ENCODE peak calls at places on chromosomes 11 and 22, in seven cellular contexts. One of them, this sample, is unnamed.

GRCh38 chr11:68454767-68455166 is 5.8 kb upstream of the PPP6R3 start:
- DNase-seq in SK-N-SH: no peak
- DNase-seq in HepG2: no peak
- DNase-seq in GM12878: no peak
- DNase-seq in GM12891: no peak
- DNase-seq in H1: no peak
- DNase-seq in K562: no peak
- DNase-seq in this sample: no peak

GRCh38 chr11:48141475-48142100 is 75.0 kb upstream of the OR4B1 start:
- DNase-seq in HepG2: no peak
- DNase-seq in K562: no peak
- DNase-seq in SK-N-SH: no peak
- DNase-seq in GM12891: no peak
- DNase-seq in GM12878: no peak
- DNase-seq in H1: no peak
- DNase-seq in this sample: no peak

GRCh38 chr11:47355283-47356128 is 3.0 kb upstream of the MYBPC3 start:
- DNase-seq in SK-N-SH: peak; percentile 93
- DNase-seq in H1: peak; percentile 95
- DNase-seq in HepG2: peak; percentile 86
- DNase-seq in K562: peak; percentile 83
- DNase-seq in GM12878: no peak
- DNase-seq in GM12891: no peak
- DNase-seq in this sample: no peak

GRCh38 chr22:50059185-50059880 is 1.2 kb upstream of the TTLL8 start:
- DNase-seq in SK-N-SH: peak; percentile 86
- DNase-seq in HepG2: peak; percentile 24
- DNase-seq in GM12891: no peak
- DNase-seq in H1: peak; percentile 27
- DNase-seq in GM12878: no peak
- DNase-seq in K562: peak; percentile 63
- DNase-seq in this sample: no peak

GRCh38 chr11:73318501-73319011 is 10.5 kb downstream of the ARHGEF17 start:
- DNase-seq in H1: no peak
- DNase-seq in GM12878: no peak
- DNase-seq in HepG2: no peak
- DNase-seq in K562: no peak
- DNase-seq in GM12891: no peak
- DNase-seq in SK-N-SH: no peak
- DNase-seq in this sample: no peak

GRCh38 chr22:22802346-22802970 is 85.2 kb upstream of the IGLL5 start:
- DNase-seq in K562: peak; percentile 94
- DNase-seq in H1: no peak
- DNase-seq in HepG2: no peak
- DNase-seq in SK-N-SH: no peak
- DNase-seq in GM12891: no peak
- DNase-seq in GM12878: no peak
- DNase-seq in this sample: no peak

GRCh38 chr22:38177926-38178604 is 3.6 kb downstream of the PLA2G6 start:
- DNase-seq in SK-N-SH: no peak
- DNase-seq in HepG2: peak; percentile 94
- DNase-seq in H1: no peak
- DNase-seq in K562: peak; percentile 22
- DNase-seq in GM12891: no peak
- DNase-seq in GM12878: no peak
- DNase-seq in this sample: no peak

GRCh38 chr11:127345819-127346459 is 345.4 kb upstream of the KIRREL3 start:
- DNase-seq in H1: no peak
- DNase-seq in GM12878: no peak
- DNase-seq in SK-N-SH: peak; percentile 66
- DNase-seq in HepG2: peak; percentile 13
- DNase-seq in GM12891: peak; percentile 13
- DNase-seq in K562: peak; percentile 8
- DNase-seq in this sample: peak; percentile 8

GRCh38 chr22:38267086-38267485 is 5.7 kb downstream of the TMEM184B start:
- DNase-seq in GM12878: no peak
- DNase-seq in H1: no peak
- DNase-seq in GM12891: no peak
- DNase-seq in K562: peak; percentile 24
- DNase-seq in HepG2: no peak
- DNase-seq in SK-N-SH: no peak
- DNase-seq in this sample: no peak

GRCh38 chr11:134293119-134294113 is 17.2 kb downstream of the GLB1L3 start:
- DNase-seq in H1: no peak
- DNase-seq in GM12878: no peak
- DNase-seq in K562: no peak
- DNase-seq in SK-N-SH: no peak
- DNase-seq in HepG2: no peak
- DNase-seq in GM12891: no peak
- DNase-seq in this sample: no peak

GRCh38 chr22:39818050-39818449 is 75.5 kb downstream of the ENTHD1 start:
- DNase-seq in GM12891: no peak
- DNase-seq in HepG2: no peak
- DNase-seq in GM12878: no peak
- DNase-seq in H1: no peak
- DNase-seq in K562: peak; percentile 17
- DNase-seq in SK-N-SH: no peak
- DNase-seq in this sample: no peak

GRCh38 chr11:132683602-132684001 is 848.7 kb downstream of the OPCML start:
- DNase-seq in GM12878: no peak
- DNase-seq in SK-N-SH: no peak
- DNase-seq in HepG2: peak; percentile 2
- DNase-seq in H1: no peak
- DNase-seq in GM12891: no peak
- DNase-seq in K562: no peak
- DNase-seq in this sample: no peak

GRCh38 chr11:121762820-121763219 is 310.1 kb upstream of the SORL1-AS1 start:
- DNase-seq in H1: no peak
- DNase-seq in GM12878: no peak
- DNase-seq in GM12891: no peak
- DNase-seq in SK-N-SH: peak; percentile 54
- DNase-seq in K562: no peak
- DNase-seq in HepG2: no peak
- DNase-seq in this sample: no peak

GRCh38 chr11:109089144-109089543 is 332.8 kb upstream of the C11orf87 start:
- DNase-seq in GM12891: no peak
- DNase-seq in SK-N-SH: no peak
- DNase-seq in HepG2: no peak
- DNase-seq in GM12878: no peak
- DNase-seq in K562: no peak
- DNase-seq in H1: no peak
- DNase-seq in this sample: no peak

GRCh38 chr11:92707173-92707619 is 262.3 kb upstream of the MTNR1B start:
- DNase-seq in HepG2: no peak
- DNase-seq in GM12891: no peak
- DNase-seq in H1: no peak
- DNase-seq in K562: no peak
- DNase-seq in SK-N-SH: no peak
- DNase-seq in GM12878: no peak
- DNase-seq in this sample: no peak

GRCh38 chr11:105799728-105800462 is 190.0 kb downstream of the GRIA4 start:
- DNase-seq in H1: no peak
- DNase-seq in K562: no peak
- DNase-seq in GM12878: no peak
- DNase-seq in GM12891: no peak
- DNase-seq in SK-N-SH: no peak
- DNase-seq in HepG2: no peak
- DNase-seq in this sample: no peak

GRCh38 chr11:124446926-124447325 is 1.4 kb upstream of the OR8B8 start:
- DNase-seq in HepG2: no peak
- DNase-seq in GM12878: no peak
- DNase-seq in K562: no peak
- DNase-seq in H1: no peak
- DNase-seq in SK-N-SH: no peak
- DNase-seq in GM12891: no peak
- DNase-seq in this sample: no peak

GRCh38 chr22:39204216-39204615 is 40.6 kb downstream of the PDGFB start:
- DNase-seq in K562: peak; percentile 2
- DNase-seq in H1: no peak
- DNase-seq in GM12878: no peak
- DNase-seq in SK-N-SH: no peak
- DNase-seq in HepG2: no peak
- DNase-seq in GM12891: no peak
- DNase-seq in this sample: no peak

GRCh38 chr11:83033972-83034672 is 37.6 kb downstream of the RAB30 start:
- DNase-seq in SK-N-SH: peak; percentile 69
- DNase-seq in GM12878: no peak
- DNase-seq in H1: no peak
- DNase-seq in K562: no peak
- DNase-seq in HepG2: no peak
- DNase-seq in GM12891: no peak
- DNase-seq in this sample: no peak

GRCh38 chr11:126403039-126403438 is 47.6 kb downstream of the ST3GAL4 start:
- DNase-seq in HepG2: no peak
- DNase-seq in GM12878: no peak
- DNase-seq in SK-N-SH: no peak
- DNase-seq in K562: no peak
- DNase-seq in H1: no peak
- DNase-seq in GM12891: no peak
- DNase-seq in this sample: no peak

GRCh38 chr11:3154001-3154599 is 11.0 kb downstream of the OSBPL5 start:
- DNase-seq in H1: no peak
- DNase-seq in GM12878: no peak
- DNase-seq in K562: peak; percentile 70
- DNase-seq in SK-N-SH: no peak
- DNase-seq in GM12891: no peak
- DNase-seq in HepG2: no peak
- DNase-seq in this sample: no peak

GRCh38 chr11:1207451-1208360 is 15.2 kb upstream of the MUC5B start:
- DNase-seq in K562: no peak
- DNase-seq in SK-N-SH: peak; percentile 13
- DNase-seq in HepG2: no peak
- DNase-seq in H1: no peak
- DNase-seq in GM12878: no peak
- DNase-seq in GM12891: no peak
- DNase-seq in this sample: peak; percentile 5

GRCh38 chr11:1936072-1936780 is 10.9 kb upstream of the MRPL23 start:
- DNase-seq in GM12878: no peak
- DNase-seq in SK-N-SH: peak; percentile 32
- DNase-seq in K562: no peak
- DNase-seq in GM12891: no peak
- DNase-seq in H1: no peak
- DNase-seq in HepG2: no peak
- DNase-seq in this sample: no peak

GRCh38 chr11:114162719-114163123 is 103.2 kb downstream of the ZBTB16 start:
- DNase-seq in K562: no peak
- DNase-seq in GM12878: no peak
- DNase-seq in H1: no peak
- DNase-seq in HepG2: no peak
- DNase-seq in GM12891: no peak
- DNase-seq in SK-N-SH: peak; percentile 78
- DNase-seq in this sample: no peak
- TF ChIP-seq POLR2AphosphoS5 in K562: no peak
- TF ChIP-seq POLR2AphosphoS5 in GM12878: no peak
- TF ChIP-seq POLR2AphosphoS5 in H1: no peak
- TF ChIP-seq POLR2AphosphoS5 in HepG2: no peak
- TF ChIP-seq POLR2AphosphoS5 in GM12891: no peak
- TF ChIP-seq POLR2AphosphoS5 in SK-N-SH: peak; percentile 82
- TF ChIP-seq POLR2AphosphoS5 in this sample: no peak

DNA sequence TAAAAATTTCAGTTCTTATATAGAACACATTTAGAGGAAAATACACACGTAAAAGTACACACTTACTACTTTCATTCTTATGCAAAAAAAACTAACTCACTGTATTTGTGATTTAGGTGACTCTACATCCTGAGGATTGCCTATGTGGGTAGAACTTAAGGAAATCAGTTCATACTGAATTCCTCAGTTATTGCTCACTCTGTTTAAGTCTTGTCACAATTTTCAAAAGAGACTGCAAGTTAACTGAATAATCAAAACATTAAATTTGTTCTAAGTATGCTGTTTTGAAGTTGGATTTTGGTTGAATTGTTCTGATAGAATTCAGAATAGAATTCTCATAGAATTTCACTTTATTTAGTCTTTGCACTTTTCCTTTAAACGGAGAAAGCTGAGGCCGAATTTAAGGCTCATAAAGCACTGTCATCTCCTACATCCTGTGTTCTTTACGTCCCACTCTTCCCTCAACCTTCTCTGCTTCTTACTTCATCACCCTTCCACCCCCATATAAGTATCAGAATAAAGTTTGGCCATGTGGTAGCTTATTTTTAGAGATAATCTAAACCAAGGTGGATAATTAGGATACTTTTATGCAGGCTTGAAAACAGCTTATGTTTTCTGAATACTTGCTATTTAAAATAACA is 59.8 kb downstream of the APOL5 start:
- DNase-seq in HepG2: no peak
- DNase-seq in H1: no peak
- DNase-seq in GM12891: no peak
- DNase-seq in K562: no peak
- DNase-seq in GM12878: no peak
- DNase-seq in SK-N-SH: no peak
- DNase-seq in this sample: no peak
- TF ChIP-seq TAF1 in HepG2: no peak
- TF ChIP-seq TAF1 in H1: no peak
- TF ChIP-seq TAF1 in GM12891: no peak
- TF ChIP-seq TAF1 in K562: no peak
- TF ChIP-seq TAF1 in GM12878: no peak
- TF ChIP-seq TAF1 in SK-N-SH: no peak
- TF ChIP-seq TAF1 in this sample: no peak

DNA sequence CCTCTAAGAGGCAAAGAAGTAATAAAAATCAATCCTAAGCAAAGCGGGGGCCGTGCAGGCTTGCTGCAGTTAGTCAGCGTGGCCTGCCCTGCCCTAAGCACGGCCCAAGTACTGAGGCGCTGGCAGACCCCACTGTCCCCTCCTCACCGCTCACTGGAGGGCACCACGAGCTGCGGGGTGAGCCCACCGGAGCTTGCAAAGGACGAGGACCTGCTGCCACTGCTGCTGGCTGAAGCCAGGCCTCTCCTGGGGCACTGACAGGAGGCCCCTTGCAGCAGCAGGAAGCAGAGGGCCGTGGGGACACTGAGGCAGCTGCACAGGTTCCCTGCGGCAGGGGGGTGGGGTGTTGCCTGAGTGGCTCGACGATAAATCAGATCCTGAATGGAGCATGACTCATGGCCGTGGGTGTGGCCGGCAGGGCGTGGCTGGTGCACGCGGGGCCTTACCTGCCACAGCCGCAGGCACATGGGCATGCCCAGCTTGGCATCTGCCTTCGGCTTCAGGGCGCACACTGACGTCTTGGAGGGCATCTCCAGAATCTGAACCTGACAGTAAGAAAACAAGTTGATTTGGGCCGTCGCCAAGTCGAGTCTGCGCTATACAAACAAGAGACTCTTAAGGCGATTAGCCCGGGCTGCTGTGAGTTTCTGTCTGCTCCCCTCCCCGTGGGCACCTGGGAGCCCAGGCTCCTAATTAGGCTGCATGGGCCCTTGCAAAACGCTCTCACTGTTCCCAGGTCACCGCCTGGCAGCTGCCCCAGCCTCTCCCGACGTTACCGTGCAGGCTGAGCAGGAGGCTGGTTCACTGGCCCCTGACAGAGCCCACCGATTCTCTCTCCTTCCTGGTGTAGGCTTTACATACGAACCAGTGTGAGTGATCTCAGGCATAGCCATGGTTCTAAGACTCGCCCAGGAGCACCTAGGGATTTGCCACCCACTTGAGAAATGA is 45.9 kb downstream of the TBX1 start:
- DNase-seq in SK-N-SH: peak; percentile 30
- DNase-seq in GM12878: no peak
- DNase-seq in HepG2: no peak
- DNase-seq in GM12891: no peak
- DNase-seq in K562: peak; percentile 100
- DNase-seq in H1: no peak
- DNase-seq in this sample: no peak
- TF ChIP-seq POLR2AphosphoS5 in SK-N-SH: no peak
- TF ChIP-seq POLR2AphosphoS5 in GM12878: no peak
- TF ChIP-seq POLR2AphosphoS5 in HepG2: no peak
- TF ChIP-seq POLR2AphosphoS5 in GM12891: no peak
- TF ChIP-seq POLR2AphosphoS5 in K562: no peak
- TF ChIP-seq POLR2AphosphoS5 in H1: no peak
- TF ChIP-seq POLR2AphosphoS5 in this sample: no peak

GRCh38 chr22:21074092-21074715 is 28.5 kb downstream of the LRRC74B start:
- DNase-seq in SK-N-SH: no peak
- DNase-seq in GM12878: no peak
- DNase-seq in H1: no peak
- DNase-seq in HepG2: no peak
- DNase-seq in K562: peak; percentile 45
- DNase-seq in GM12891: no peak
- DNase-seq in this sample: no peak
- TF ChIP-seq TAF1 in SK-N-SH: no peak
- TF ChIP-seq TAF1 in GM12878: no peak
- TF ChIP-seq TAF1 in H1: no peak
- TF ChIP-seq TAF1 in HepG2: no peak
- TF ChIP-seq TAF1 in K562: no peak
- TF ChIP-seq TAF1 in GM12891: no peak
- TF ChIP-seq TAF1 in this sample: no peak